ENCODE peak calls at places on chromosomes 4 and X, in four cellular contexts. H is AG09309, I is breast epithelium, F is Caki2. V is an unnamed sample.
A peak's percentile ranks its signal among the peaks of the same experiment; 100 is the strongest.

GRCh38 chr4:13920111-13920875 is 292.8 kb upstream of the BOD1L1 start:
- DNase-seq in H (no peak), F (no peak), I (no peak), V (peak; percentile 98)

GRCh38 chr4:176320976-176321361 is 1.2 kb downstream of the SPCS3 start:
- DNase-seq in I (no peak), F (peak; percentile 22), H (no peak), V (no peak)

GRCh38 chr4:140986045-140986444 is 147.2 kb downstream of the RNF150 start:
- DNase-seq in F (no peak), H (no peak), I (no peak), V (no peak)

GRCh38 chr4:64158648-64159326 is 250.5 kb downstream of the TECRL start:
- DNase-seq in H (peak; percentile 1), I (no peak), F (peak; percentile 36), V (peak; percentile 76)

GRCh38 chr4:20046931-20047677 is 204.6 kb upstream of the SLIT2 start:
- DNase-seq in H (no peak), F (no peak), I (no peak), V (no peak)

GRCh38 chr4:144645102-144645469 is 870 bp upstream of the HHIP start:
- DNase-seq in I (no peak), H (no peak), F (no peak), V (no peak)

GRCh38 chr4:169015237-169015636 is 5.2 kb upstream of the CBR4 start:
- DNase-seq in F (no peak), I (peak; percentile 63), H (no peak), V (no peak)

GRCh38 chr4:136741468-136741867 is 790.8 kb downstream of the PCDH18 start:
- DNase-seq in F (peak; percentile 4), I (no peak), H (no peak), V (peak; percentile 62)

GRCh38 chr4:11343536-11343935 is 85.2 kb downstream of the HS3ST1 start:
- DNase-seq in F (no peak), I (no peak), H (no peak), V (no peak)

GRCh38 chrX:138794285-138794684 is 82.8 kb upstream of the FGF13 start:
- DNase-seq in F (no peak), I (no peak), H (no peak), V (peak; percentile 35)

GRCh38 chrX:48696301-48697181 is at the start of gene SUV39H1:
- DNase-seq in I (peak; percentile 78), F (peak; percentile 88), H (no peak), V (peak; percentile 91)

GRCh38 chr4:138869165-138869564 is 146.4 kb upstream of the NOCT start:
- DNase-seq in H (no peak), F (no peak), I (no peak), V (no peak)

GRCh38 chr4:2365054-2365912 is 53.2 kb downstream of the ZFYVE28 start:
- DNase-seq in I (peak; percentile 46), F (no peak), H (no peak), V (no peak)

GRCh38 chr4:38943355-38943754 is 75.7 kb downstream of the FAM114A1 start:
- DNase-seq in I (no peak), F (no peak), H (no peak), V (no peak)

GRCh38 chrX:56853436-56853835 is 124.4 kb downstream of the NBDY start:
- DNase-seq in F (no peak), I (no peak), H (no peak), V (no peak)

GRCh38 chr4:42149004-42149403 is 3.5 kb downstream of the BEND4 start:
- DNase-seq in H (no peak), F (no peak), I (no peak), V (no peak)

GRCh38 chr4:152063301-152064235 is 302.8 kb upstream of the GATB start:
- DNase-seq in H (no peak), F (no peak), I (no peak), V (peak; percentile 40)

GRCh38 chr4:90183254-90183653 is 56.1 kb downstream of the CCSER1 start:
- DNase-seq in F (no peak), H (no peak), I (no peak), V (no peak)

V was measured in epithelial cell of esophagus.